ENCODE peak calls at places on chromosomes 6 and 20, in eight cellular contexts. One of them, this sample, is unnamed.
A peak's percentile ranks its signal among the peaks of the same experiment; 100 is the strongest.

GRCh38 chr20:3218307-3218988 is 9.2 kb downstream of the ITPA start:
- DNase-seq in AG09319: no peak
- DNase-seq in CD4-positive, alpha-beta T cell: peak; percentile 79
- DNase-seq in tibial artery: no peak
- DNase-seq in prostate gland: peak; percentile 25
- DNase-seq in A549: peak; percentile 89
- DNase-seq in GM12865: peak; percentile 73
- DNase-seq in HCT116: no peak
- DNase-seq in this sample: no peak

GRCh38 chr20:35883341-35883777 is 70.9 kb downstream of the SCAND1 start:
- DNase-seq in AG09319: no peak
- DNase-seq in CD4-positive, alpha-beta T cell: no peak
- DNase-seq in tibial artery: no peak
- DNase-seq in prostate gland: no peak
- DNase-seq in A549: no peak
- DNase-seq in GM12865: no peak
- DNase-seq in HCT116: no peak
- DNase-seq in this sample: no peak

GRCh38 chr6:152380351-152380767 is 256.8 kb downstream of the SYNE1 start:
- DNase-seq in AG09319: no peak
- DNase-seq in CD4-positive, alpha-beta T cell: no peak
- DNase-seq in tibial artery: no peak
- DNase-seq in prostate gland: no peak
- DNase-seq in A549: no peak
- DNase-seq in GM12865: no peak
- DNase-seq in HCT116: no peak
- DNase-seq in this sample: no peak

GRCh38 chr6:114108119-114109002 is 137.4 kb upstream of the HDAC2 start:
- DNase-seq in AG09319: peak; percentile 45
- DNase-seq in CD4-positive, alpha-beta T cell: no peak
- DNase-seq in tibial artery: peak; percentile 67
- DNase-seq in prostate gland: peak; percentile 54
- DNase-seq in A549: peak; percentile 25
- DNase-seq in GM12865: peak; percentile 66
- DNase-seq in HCT116: peak; percentile 64
- DNase-seq in this sample: no peak

GRCh38 chr6:75752365-75752764 is 3.3 kb downstream of the MYO6 start:
- DNase-seq in AG09319: no peak
- DNase-seq in CD4-positive, alpha-beta T cell: no peak
- DNase-seq in tibial artery: no peak
- DNase-seq in prostate gland: no peak
- DNase-seq in A549: no peak
- DNase-seq in GM12865: no peak
- DNase-seq in HCT116: no peak
- DNase-seq in this sample: no peak

GRCh38 chr20:17610566-17611289 is 40.9 kb downstream of the DSTN start:
- DNase-seq in AG09319: no peak
- DNase-seq in CD4-positive, alpha-beta T cell: peak; percentile 70
- DNase-seq in tibial artery: peak; percentile 65
- DNase-seq in prostate gland: no peak
- DNase-seq in A549: no peak
- DNase-seq in GM12865: no peak
- DNase-seq in HCT116: no peak
- DNase-seq in this sample: no peak

GRCh38 chr20:35340436-35340835 is 48.2 kb upstream of the FAM83C start:
- DNase-seq in AG09319: no peak
- DNase-seq in CD4-positive, alpha-beta T cell: no peak
- DNase-seq in tibial artery: no peak
- DNase-seq in prostate gland: no peak
- DNase-seq in A549: no peak
- DNase-seq in GM12865: no peak
- DNase-seq in HCT116: no peak
- DNase-seq in this sample: no peak

GRCh38 chr20:8094415-8094818 is 37.6 kb upstream of the PLCB1 start:
- DNase-seq in AG09319: no peak
- DNase-seq in CD4-positive, alpha-beta T cell: no peak
- DNase-seq in tibial artery: peak; percentile 80
- DNase-seq in prostate gland: peak; percentile 96
- DNase-seq in A549: no peak
- DNase-seq in GM12865: no peak
- DNase-seq in HCT116: no peak
- DNase-seq in this sample: peak; percentile 49

GRCh38 chr6:35728663-35729348 is 8.0 kb upstream of the ARMC12 start:
- DNase-seq in AG09319: no peak
- DNase-seq in CD4-positive, alpha-beta T cell: no peak
- DNase-seq in tibial artery: peak; percentile 85
- DNase-seq in prostate gland: peak; percentile 92
- DNase-seq in A549: no peak
- DNase-seq in GM12865: no peak
- DNase-seq in HCT116: no peak
- DNase-seq in this sample: no peak

GRCh38 chr6:125791151-125791819 is 525 bp downstream of the NCOA7 start:
- DNase-seq in AG09319: no peak
- DNase-seq in CD4-positive, alpha-beta T cell: peak; percentile 43
- DNase-seq in tibial artery: peak; percentile 69
- DNase-seq in prostate gland: peak; percentile 34
- DNase-seq in A549: peak; percentile 61
- DNase-seq in GM12865: peak; percentile 71
- DNase-seq in HCT116: no peak
- DNase-seq in this sample: no peak

GRCh38 chr6:157170535-157170934 is 152.8 kb downstream of the TMEM242 start:
- DNase-seq in AG09319: no peak
- DNase-seq in CD4-positive, alpha-beta T cell: no peak
- DNase-seq in tibial artery: no peak
- DNase-seq in prostate gland: no peak
- DNase-seq in A549: no peak
- DNase-seq in GM12865: no peak
- DNase-seq in HCT116: no peak
- DNase-seq in this sample: no peak

GRCh38 chr20:3382836-3383235 is 24.6 kb downstream of the DNAAF9 start:
- DNase-seq in AG09319: no peak
- DNase-seq in CD4-positive, alpha-beta T cell: no peak
- DNase-seq in tibial artery: no peak
- DNase-seq in prostate gland: no peak
- DNase-seq in A549: no peak
- DNase-seq in GM12865: no peak
- DNase-seq in HCT116: no peak
- DNase-seq in this sample: no peak

GRCh38 chr6:75855047-75855446 is 106.0 kb downstream of the MYO6 start:
- DNase-seq in AG09319: peak; percentile 32
- DNase-seq in CD4-positive, alpha-beta T cell: no peak
- DNase-seq in tibial artery: no peak
- DNase-seq in prostate gland: peak; percentile 68
- DNase-seq in A549: peak; percentile 2
- DNase-seq in GM12865: peak; percentile 64
- DNase-seq in HCT116: peak; percentile 48
- DNase-seq in this sample: no peak

GRCh38 chr20:38620501-38620900 is 18.9 kb downstream of the ARHGAP40 start:
- DNase-seq in AG09319: no peak
- DNase-seq in CD4-positive, alpha-beta T cell: no peak
- DNase-seq in tibial artery: no peak
- DNase-seq in prostate gland: no peak
- DNase-seq in A549: no peak
- DNase-seq in GM12865: no peak
- DNase-seq in HCT116: no peak
- DNase-seq in this sample: no peak

GRCh38 chr6:45566882-45567281 is 189.1 kb upstream of the SUPT3H start:
- DNase-seq in AG09319: no peak
- DNase-seq in CD4-positive, alpha-beta T cell: no peak
- DNase-seq in tibial artery: no peak
- DNase-seq in prostate gland: no peak
- DNase-seq in A549: no peak
- DNase-seq in GM12865: no peak
- DNase-seq in HCT116: peak; percentile 63
- DNase-seq in this sample: no peak

GRCh38 chr6:146909886-146910285 is 294.3 kb upstream of the STXBP5 start:
- DNase-seq in AG09319: no peak
- DNase-seq in CD4-positive, alpha-beta T cell: no peak
- DNase-seq in tibial artery: no peak
- DNase-seq in prostate gland: no peak
- DNase-seq in A549: no peak
- DNase-seq in GM12865: no peak
- DNase-seq in HCT116: no peak
- DNase-seq in this sample: no peak

GRCh38 chr20:714453-714852 is 38.9 kb upstream of the SCRT2 start:
- DNase-seq in AG09319: no peak
- DNase-seq in CD4-positive, alpha-beta T cell: no peak
- DNase-seq in tibial artery: no peak
- DNase-seq in prostate gland: no peak
- DNase-seq in A549: no peak
- DNase-seq in GM12865: no peak
- DNase-seq in HCT116: no peak
- DNase-seq in this sample: no peak

GRCh38 chr6:56661298-56661697 is 18.6 kb upstream of the DST start:
- DNase-seq in AG09319: no peak
- DNase-seq in CD4-positive, alpha-beta T cell: no peak
- DNase-seq in tibial artery: no peak
- DNase-seq in prostate gland: no peak
- DNase-seq in A549: no peak
- DNase-seq in GM12865: no peak
- DNase-seq in HCT116: no peak
- DNase-seq in this sample: no peak

GRCh38 chr6:6803180-6803978 is 214.9 kb downstream of the LY86 start:
- DNase-seq in AG09319: no peak
- DNase-seq in CD4-positive, alpha-beta T cell: no peak
- DNase-seq in tibial artery: no peak
- DNase-seq in prostate gland: peak; percentile 28
- DNase-seq in A549: no peak
- DNase-seq in GM12865: peak; percentile 85
- DNase-seq in HCT116: peak; percentile 97
- DNase-seq in this sample: peak; percentile 62

DNA sequence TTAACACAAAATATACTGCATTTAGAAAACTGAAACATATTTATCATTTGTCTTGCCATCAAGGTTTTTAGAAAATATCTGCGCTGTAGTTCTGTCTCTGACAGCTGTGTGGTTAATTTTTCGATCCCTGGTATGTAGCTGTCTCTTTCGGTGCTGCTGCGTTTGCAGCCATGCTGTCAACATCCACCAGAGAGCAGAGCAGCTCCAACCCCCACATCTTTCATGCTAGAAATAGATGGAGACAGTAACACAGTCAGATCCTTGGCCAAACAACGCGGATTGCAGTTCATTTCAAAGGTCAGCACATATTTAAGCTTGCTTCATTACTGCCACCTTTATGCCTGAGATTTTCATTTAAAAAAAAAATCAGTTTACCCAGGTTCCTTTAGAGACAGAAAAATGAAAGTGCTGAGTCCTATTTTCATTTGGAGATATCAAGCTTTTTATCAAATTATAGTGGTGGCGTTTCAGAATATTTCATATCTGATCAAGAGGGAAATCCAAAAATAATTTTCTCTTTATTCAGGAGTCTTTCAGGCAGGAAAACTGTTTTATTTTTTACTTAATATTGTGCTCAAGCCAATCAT is 157.7 kb upstream of the MMS22L start:
- DNase-seq in AG09319: no peak
- DNase-seq in CD4-positive, alpha-beta T cell: no peak
- DNase-seq in tibial artery: no peak
- DNase-seq in prostate gland: no peak
- DNase-seq in A549: peak; percentile 0
- DNase-seq in GM12865: peak; percentile 49
- DNase-seq in HCT116: peak; percentile 46
- DNase-seq in this sample: no peak
- TF ChIP-seq CTCF in AG09319: peak; percentile 37
- TF ChIP-seq CTCF in CD4-positive, alpha-beta T cell: no peak
- TF ChIP-seq CTCF in tibial artery: no peak
- TF ChIP-seq CTCF in prostate gland: no peak
- TF ChIP-seq CTCF in A549: no peak
- TF ChIP-seq CTCF in GM12865: peak; percentile 34
- TF ChIP-seq CTCF in HCT116: peak; percentile 71
- TF ChIP-seq CTCF in this sample: no peak

GRCh38 chr6:86859513-86859912 is 77.8 kb upstream of the HTR1E start:
- DNase-seq in AG09319: no peak
- DNase-seq in CD4-positive, alpha-beta T cell: no peak
- DNase-seq in tibial artery: no peak
- DNase-seq in prostate gland: no peak
- DNase-seq in A549: no peak
- DNase-seq in GM12865: no peak
- DNase-seq in HCT116: no peak
- DNase-seq in this sample: no peak
- TF ChIP-seq CTCF in AG09319: no peak
- TF ChIP-seq CTCF in CD4-positive, alpha-beta T cell: no peak
- TF ChIP-seq CTCF in tibial artery: no peak
- TF ChIP-seq CTCF in prostate gland: no peak
- TF ChIP-seq CTCF in A549: no peak
- TF ChIP-seq CTCF in GM12865: no peak
- TF ChIP-seq CTCF in HCT116: no peak
- TF ChIP-seq CTCF in this sample: no peak

DNA sequence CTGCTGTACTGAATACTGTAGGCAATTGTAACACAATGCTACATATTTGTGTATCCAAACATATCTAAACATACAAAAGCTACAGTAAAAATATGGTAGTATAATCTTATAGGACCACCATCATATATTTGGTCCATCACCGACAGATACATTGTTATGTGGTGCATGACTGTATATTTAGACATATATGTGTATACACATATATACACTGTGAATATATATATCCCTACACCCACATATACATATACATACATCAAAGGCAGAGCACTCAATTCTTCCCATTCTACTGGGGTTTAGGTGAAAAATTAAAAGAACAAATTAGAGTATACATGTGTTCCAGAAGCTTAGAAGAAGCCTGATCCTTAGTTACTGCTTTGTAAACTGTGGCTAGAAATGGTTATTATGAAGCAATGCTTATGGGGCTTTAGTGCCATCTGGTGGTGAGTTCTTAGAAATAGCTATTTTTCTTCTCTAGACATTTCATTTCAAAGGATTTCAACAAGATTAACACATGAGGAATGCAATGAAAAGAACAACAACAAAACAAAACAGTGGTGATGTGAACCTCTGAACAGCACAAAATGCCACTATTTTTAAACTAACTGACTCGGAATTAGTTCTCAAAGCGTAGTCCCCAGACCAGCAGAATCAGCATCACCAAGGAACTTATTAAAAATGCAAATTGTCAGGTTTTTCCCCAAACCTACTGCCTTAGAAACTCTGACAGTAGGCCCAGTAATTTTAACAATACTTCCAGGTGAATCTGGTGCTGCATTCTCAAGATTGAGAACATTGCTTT is 38.0 kb downstream of the PKHD1 start:
- DNase-seq in AG09319: no peak
- DNase-seq in CD4-positive, alpha-beta T cell: no peak
- DNase-seq in tibial artery: no peak
- DNase-seq in prostate gland: no peak
- DNase-seq in A549: peak; percentile 13
- DNase-seq in GM12865: peak; percentile 55
- DNase-seq in HCT116: peak; percentile 32
- DNase-seq in this sample: no peak
- TF ChIP-seq CTCF in AG09319: peak; percentile 69
- TF ChIP-seq CTCF in CD4-positive, alpha-beta T cell: peak; percentile 84
- TF ChIP-seq CTCF in tibial artery: peak; percentile 40
- TF ChIP-seq CTCF in prostate gland: peak; percentile 72
- TF ChIP-seq CTCF in A549: peak; percentile 56
- TF ChIP-seq CTCF in GM12865: peak; percentile 67
- TF ChIP-seq CTCF in HCT116: peak; percentile 60
- TF ChIP-seq CTCF in this sample: peak; percentile 73

GRCh38 chr6:84123186-84123585 is 89.6 kb downstream of the MRAP2 start:
- DNase-seq in AG09319: no peak
- DNase-seq in CD4-positive, alpha-beta T cell: no peak
- DNase-seq in tibial artery: no peak
- DNase-seq in prostate gland: no peak
- DNase-seq in A549: no peak
- DNase-seq in GM12865: no peak
- DNase-seq in HCT116: no peak
- DNase-seq in this sample: no peak

GRCh38 chr6:84118191-84118590 is 84.6 kb downstream of the MRAP2 start:
- DNase-seq in AG09319: no peak
- DNase-seq in CD4-positive, alpha-beta T cell: no peak
- DNase-seq in tibial artery: no peak
- DNase-seq in prostate gland: no peak
- DNase-seq in A549: no peak
- DNase-seq in GM12865: no peak
- DNase-seq in HCT116: no peak
- DNase-seq in this sample: no peak

GRCh38 chr6:84119277-84119676 is 85.7 kb downstream of the MRAP2 start:
- DNase-seq in AG09319: no peak
- DNase-seq in CD4-positive, alpha-beta T cell: no peak
- DNase-seq in tibial artery: no peak
- DNase-seq in prostate gland: no peak
- DNase-seq in A549: no peak
- DNase-seq in GM12865: no peak
- DNase-seq in HCT116: no peak
- DNase-seq in this sample: no peak
- TF ChIP-seq CTCF in AG09319: no peak
- TF ChIP-seq CTCF in CD4-positive, alpha-beta T cell: no peak
- TF ChIP-seq CTCF in tibial artery: no peak
- TF ChIP-seq CTCF in prostate gland: no peak
- TF ChIP-seq CTCF in A549: no peak
- TF ChIP-seq CTCF in GM12865: no peak
- TF ChIP-seq CTCF in HCT116: peak; percentile 12
- TF ChIP-seq CTCF in this sample: no peak

This sample was measured in CD14-positive monocyte.